ENCODE peak calls at places on chromosomes 16 and 17, in eight cellular contexts. One of them, this sample, is unnamed.

GRCh38 chr17:40069751-40070643 is 7.2 kb downstream of the THRA start:
- DNase-seq in iPS-NIHi11: no peak
- DNase-seq in GM13976: no peak
- DNase-seq in stomach: peak
- DNase-seq in activated CD4-positive, CD25-positive, alpha-beta regulatory T cell: no peak
- DNase-seq in activated naive CD4-positive, alpha-beta T cell treated with anti-CD3 and anti-CD28 coated beads, Interleukin-2, amount 10 ng/mL, durations not matched to agents 7 days and 5 days: peak
- DNase-seq in amygdala: no peak
- DNase-seq in HTR-8/SVneo: no peak
- DNase-seq in this sample: no peak

GRCh38 chr16:57826706-57827625 is 24.7 kb upstream of the KIFC3 start:
- DNase-seq in iPS-NIHi11: no peak
- DNase-seq in GM13976: no peak
- DNase-seq in stomach: no peak
- DNase-seq in activated CD4-positive, CD25-positive, alpha-beta regulatory T cell: no peak
- DNase-seq in activated naive CD4-positive, alpha-beta T cell treated with anti-CD3 and anti-CD28 coated beads, Interleukin-2, amount 10 ng/mL, durations not matched to agents 7 days and 5 days: no peak
- DNase-seq in amygdala: no peak
- DNase-seq in HTR-8/SVneo: no peak
- DNase-seq in this sample: no peak

GRCh38 chr17:1034652-1035210 is 37.8 kb downstream of the TIMM22 start:
- DNase-seq in iPS-NIHi11: no peak
- DNase-seq in GM13976: no peak
- DNase-seq in stomach: no peak
- DNase-seq in activated CD4-positive, CD25-positive, alpha-beta regulatory T cell: no peak
- DNase-seq in activated naive CD4-positive, alpha-beta T cell treated with anti-CD3 and anti-CD28 coated beads, Interleukin-2, amount 10 ng/mL, durations not matched to agents 7 days and 5 days: no peak
- DNase-seq in amygdala: no peak
- DNase-seq in HTR-8/SVneo: no peak
- DNase-seq in this sample: no peak

GRCh38 chr17:44324092-44324570 is 492 bp downstream of the SLC25A39 start:
- DNase-seq in iPS-NIHi11: no peak
- DNase-seq in GM13976: peak
- DNase-seq in stomach: no peak
- DNase-seq in activated CD4-positive, CD25-positive, alpha-beta regulatory T cell: no peak
- DNase-seq in activated naive CD4-positive, alpha-beta T cell treated with anti-CD3 and anti-CD28 coated beads, Interleukin-2, amount 10 ng/mL, durations not matched to agents 7 days and 5 days: no peak
- DNase-seq in amygdala: no peak
- DNase-seq in HTR-8/SVneo: no peak
- DNase-seq in this sample: no peak

GRCh38 chr17:19497616-19498015 is 36.0 kb upstream of the SLC47A1 start:
- DNase-seq in iPS-NIHi11: no peak
- DNase-seq in GM13976: no peak
- DNase-seq in stomach: no peak
- DNase-seq in activated CD4-positive, CD25-positive, alpha-beta regulatory T cell: no peak
- DNase-seq in activated naive CD4-positive, alpha-beta T cell treated with anti-CD3 and anti-CD28 coated beads, Interleukin-2, amount 10 ng/mL, durations not matched to agents 7 days and 5 days: no peak
- DNase-seq in amygdala: no peak
- DNase-seq in HTR-8/SVneo: no peak
- DNase-seq in this sample: no peak

GRCh38 chr17:80101946-80102706 is 745 bp downstream of the GAA start:
- DNase-seq in iPS-NIHi11: peak
- DNase-seq in GM13976: peak
- DNase-seq in stomach: no peak
- DNase-seq in activated CD4-positive, CD25-positive, alpha-beta regulatory T cell: no peak
- DNase-seq in activated naive CD4-positive, alpha-beta T cell treated with anti-CD3 and anti-CD28 coated beads, Interleukin-2, amount 10 ng/mL, durations not matched to agents 7 days and 5 days: no peak
- DNase-seq in amygdala: peak
- DNase-seq in HTR-8/SVneo: no peak
- DNase-seq in this sample: no peak

GRCh38 chr16:57683599-57684545 is 10.7 kb upstream of the DRC7 start:
- DNase-seq in iPS-NIHi11: no peak
- DNase-seq in GM13976: no peak
- DNase-seq in stomach: no peak
- DNase-seq in activated CD4-positive, CD25-positive, alpha-beta regulatory T cell: no peak
- DNase-seq in activated naive CD4-positive, alpha-beta T cell treated with anti-CD3 and anti-CD28 coated beads, Interleukin-2, amount 10 ng/mL, durations not matched to agents 7 days and 5 days: no peak
- DNase-seq in amygdala: no peak
- DNase-seq in HTR-8/SVneo: no peak
- DNase-seq in this sample: no peak

GRCh38 chr16:55955439-55955838 is 80.3 kb upstream of the CES5A start:
- DNase-seq in iPS-NIHi11: no peak
- DNase-seq in GM13976: no peak
- DNase-seq in stomach: no peak
- DNase-seq in activated CD4-positive, CD25-positive, alpha-beta regulatory T cell: no peak
- DNase-seq in activated naive CD4-positive, alpha-beta T cell treated with anti-CD3 and anti-CD28 coated beads, Interleukin-2, amount 10 ng/mL, durations not matched to agents 7 days and 5 days: no peak
- DNase-seq in amygdala: no peak
- DNase-seq in HTR-8/SVneo: no peak
- DNase-seq in this sample: no peak

GRCh38 chr17:4101127-4101798 is 41.6 kb downstream of the ZZEF1 start:
- DNase-seq in iPS-NIHi11: no peak
- DNase-seq in GM13976: peak
- DNase-seq in stomach: no peak
- DNase-seq in activated CD4-positive, CD25-positive, alpha-beta regulatory T cell: no peak
- DNase-seq in activated naive CD4-positive, alpha-beta T cell treated with anti-CD3 and anti-CD28 coated beads, Interleukin-2, amount 10 ng/mL, durations not matched to agents 7 days and 5 days: no peak
- DNase-seq in amygdala: no peak
- DNase-seq in HTR-8/SVneo: no peak
- DNase-seq in this sample: no peak

GRCh38 chr17:39639566-39640458 is 2.9 kb downstream of the STARD3 start:
- DNase-seq in iPS-NIHi11: no peak
- DNase-seq in GM13976: no peak
- DNase-seq in stomach: no peak
- DNase-seq in activated CD4-positive, CD25-positive, alpha-beta regulatory T cell: no peak
- DNase-seq in activated naive CD4-positive, alpha-beta T cell treated with anti-CD3 and anti-CD28 coated beads, Interleukin-2, amount 10 ng/mL, durations not matched to agents 7 days and 5 days: no peak
- DNase-seq in amygdala: no peak
- DNase-seq in HTR-8/SVneo: no peak
- DNase-seq in this sample: no peak

GRCh38 chr17:79420318-79421243 is 190.3 kb downstream of the RBFOX3 start:
- DNase-seq in iPS-NIHi11: no peak
- DNase-seq in GM13976: peak
- DNase-seq in stomach: no peak
- DNase-seq in activated CD4-positive, CD25-positive, alpha-beta regulatory T cell: no peak
- DNase-seq in activated naive CD4-positive, alpha-beta T cell treated with anti-CD3 and anti-CD28 coated beads, Interleukin-2, amount 10 ng/mL, durations not matched to agents 7 days and 5 days: no peak
- DNase-seq in amygdala: no peak
- DNase-seq in HTR-8/SVneo: peak
- DNase-seq in this sample: no peak

GRCh38 chr17:3543453-3543852 is 14.2 kb downstream of the TRPV3 start:
- DNase-seq in iPS-NIHi11: no peak
- DNase-seq in GM13976: no peak
- DNase-seq in stomach: no peak
- DNase-seq in activated CD4-positive, CD25-positive, alpha-beta regulatory T cell: no peak
- DNase-seq in activated naive CD4-positive, alpha-beta T cell treated with anti-CD3 and anti-CD28 coated beads, Interleukin-2, amount 10 ng/mL, durations not matched to agents 7 days and 5 days: no peak
- DNase-seq in amygdala: no peak
- DNase-seq in HTR-8/SVneo: no peak
- DNase-seq in this sample: no peak

GRCh38 chr16:1181715-1182671 is 29.1 kb downstream of the CACNA1H start:
- DNase-seq in iPS-NIHi11: no peak
- DNase-seq in GM13976: no peak
- DNase-seq in stomach: peak
- DNase-seq in activated CD4-positive, CD25-positive, alpha-beta regulatory T cell: no peak
- DNase-seq in activated naive CD4-positive, alpha-beta T cell treated with anti-CD3 and anti-CD28 coated beads, Interleukin-2, amount 10 ng/mL, durations not matched to agents 7 days and 5 days: no peak
- DNase-seq in amygdala: no peak
- DNase-seq in HTR-8/SVneo: peak
- DNase-seq in this sample: peak

GRCh38 chr17:2011421-2012371 is 13.4 kb downstream of the RTN4RL1 start:
- DNase-seq in iPS-NIHi11: peak
- DNase-seq in GM13976: no peak
- DNase-seq in stomach: peak
- DNase-seq in activated CD4-positive, CD25-positive, alpha-beta regulatory T cell: no peak
- DNase-seq in activated naive CD4-positive, alpha-beta T cell treated with anti-CD3 and anti-CD28 coated beads, Interleukin-2, amount 10 ng/mL, durations not matched to agents 7 days and 5 days: no peak
- DNase-seq in amygdala: no peak
- DNase-seq in HTR-8/SVneo: peak
- DNase-seq in this sample: no peak

GRCh38 chr16:58280846-58281301 is 14.0 kb downstream of the PRSS54 start:
- DNase-seq in iPS-NIHi11: peak
- DNase-seq in GM13976: no peak
- DNase-seq in stomach: peak
- DNase-seq in activated CD4-positive, CD25-positive, alpha-beta regulatory T cell: no peak
- DNase-seq in activated naive CD4-positive, alpha-beta T cell treated with anti-CD3 and anti-CD28 coated beads, Interleukin-2, amount 10 ng/mL, durations not matched to agents 7 days and 5 days: no peak
- DNase-seq in amygdala: no peak
- DNase-seq in HTR-8/SVneo: peak
- DNase-seq in this sample: no peak

GRCh38 chr17:20774472-20775135 is 195.1 kb downstream of the CDRT15L2 start:
- DNase-seq in iPS-NIHi11: no peak
- DNase-seq in GM13976: no peak
- DNase-seq in stomach: no peak
- DNase-seq in activated CD4-positive, CD25-positive, alpha-beta regulatory T cell: no peak
- DNase-seq in activated naive CD4-positive, alpha-beta T cell treated with anti-CD3 and anti-CD28 coated beads, Interleukin-2, amount 10 ng/mL, durations not matched to agents 7 days and 5 days: no peak
- DNase-seq in amygdala: no peak
- DNase-seq in HTR-8/SVneo: no peak
- DNase-seq in this sample: no peak

GRCh38 chr16:31182391-31182790 is 2.5 kb downstream of the FUS start:
- DNase-seq in iPS-NIHi11: no peak
- DNase-seq in GM13976: no peak
- DNase-seq in stomach: no peak
- DNase-seq in activated CD4-positive, CD25-positive, alpha-beta regulatory T cell: no peak
- DNase-seq in activated naive CD4-positive, alpha-beta T cell treated with anti-CD3 and anti-CD28 coated beads, Interleukin-2, amount 10 ng/mL, durations not matched to agents 7 days and 5 days: no peak
- DNase-seq in amygdala: no peak
- DNase-seq in HTR-8/SVneo: no peak
- DNase-seq in this sample: no peak

GRCh38 chr16:87332150-87332549 is 15.0 kb upstream of the C16orf95 start:
- DNase-seq in iPS-NIHi11: no peak
- DNase-seq in GM13976: no peak
- DNase-seq in stomach: no peak
- DNase-seq in activated CD4-positive, CD25-positive, alpha-beta regulatory T cell: no peak
- DNase-seq in activated naive CD4-positive, alpha-beta T cell treated with anti-CD3 and anti-CD28 coated beads, Interleukin-2, amount 10 ng/mL, durations not matched to agents 7 days and 5 days: no peak
- DNase-seq in amygdala: no peak
- DNase-seq in HTR-8/SVneo: no peak
- DNase-seq in this sample: no peak